ENCODE peak calls at places on chromosome 3, in ten cellular contexts. Q is activated T-cell treated with anti-CD3 and anti-CD28 coated beads for 4 hours; E is psoas muscle; C is neural progenitor cell; H is Jurkat, Clone E6-1; F is activated CD4-positive, alpha-beta T cell treated with anti-CD3 and anti-CD28 coated beads for 24 hours; U is gastrocnemius medialis; G is memory B cell; B is NCI-H1092 treated with DMSO at 0.1 percent for 48 hours; M is suprapubic skin. K is an unnamed sample.

GRCh38 chr3:140552898-140553297 is 125.0 kb upstream of the TRIM42 start:
- DNase-seq in Q (no peak), E (no peak), C (no peak), H (no peak), F (no peak), U (no peak), G (no peak), B (no peak), M (no peak), K (no peak)

GRCh38 chr3:128276577-128277183 is 123.4 kb downstream of the EEFSEC start:
- DNase-seq in Q (no peak), E (no peak), C (no peak), H (no peak), F (no peak), U (no peak), G (no peak), B (no peak), M (no peak), K (no peak)

GRCh38 chr3:188807002-188807401 is 364.8 kb upstream of the TPRG1 start:
- DNase-seq in Q (no peak), E (no peak), C (no peak), H (no peak), F (no peak), U (no peak), G (no peak), B (peak), M (no peak), K (no peak)

GRCh38 chr3:112908252-112908651 is 61.6 kb upstream of the CD200R1L start:
- DNase-seq in Q (no peak), E (no peak), C (no peak), H (no peak), F (no peak), U (no peak), G (no peak), B (no peak), M (no peak), K (no peak)

GRCh38 chr3:137020315-137020714 is 62.5 kb downstream of the IL20RB start:
- DNase-seq in Q (no peak), E (no peak), C (peak), H (no peak), F (no peak), U (no peak), G (no peak), B (no peak), M (no peak), K (no peak)

GRCh38 chr3:71512000-71512399 is 71.5 kb downstream of the FOXP1 start:
- DNase-seq in Q (peak), E (no peak), C (no peak), H (peak), F (no peak), U (no peak), G (peak), B (no peak), M (no peak), K (no peak)

GRCh38 chr3:104992618-104993017 is 374.1 kb upstream of the ALCAM start:
- DNase-seq in Q (no peak), E (no peak), C (peak), H (no peak), F (no peak), U (no peak), G (no peak), B (no peak), M (no peak), K (no peak)

GRCh38 chr3:161403251-161403650 is 31.9 kb upstream of the SPTSSB start:
- DNase-seq in Q (no peak), E (no peak), C (no peak), H (no peak), F (no peak), U (no peak), G (no peak), B (no peak), M (no peak), K (peak)

K was measured in HTR-8/SVneo.